ENCODE peak calls at places on chromosomes 5 and 9, in eight cellular contexts. K is HFF-Myc; F is MCF 10A; Z is gastrocnemius medialis; S is progenitor cell of endocrine pancreas; B is CD4-positive, alpha-beta T cell; L is nephron progenitor cell; A is sigmoid colon. V is an unnamed sample.

GRCh38 chr5:3883014-3883413 is 287.4 kb downstream of the IRX1 start:
- DNase-seq in S (no peak), L (no peak), A (no peak), Z (no peak), B (no peak), K (no peak), F (no peak), V (no peak)

GRCh38 chr9:129561594-129562281 is 59.2 kb downstream of the C9orf50 start:
- DNase-seq in Z (no peak), A (peak; percentile 81), S (no peak), F (no peak), K (no peak), L (peak; percentile 43), B (no peak), V (no peak)

GRCh38 chr9:96874201-96874785 is 20.0 kb upstream of the ZNF782 start:
- DNase-seq in Z (peak; percentile 37), B (no peak), K (no peak), A (no peak), S (no peak), L (no peak), F (no peak), V (no peak)

GRCh38 chr9:129143461-129143927 is 32.3 kb downstream of the PTPA start:
- DNase-seq in L (peak; percentile 74), F (peak; percentile 8), A (peak; percentile 86), B (no peak), S (no peak), K (no peak), Z (no peak), V (peak; percentile 88)

GRCh38 chr5:59081693-59082092 is 498.8 kb downstream of the RAB3C start:
- DNase-seq in B (no peak), L (no peak), Z (no peak), F (no peak), A (no peak), K (no peak), S (no peak), V (no peak)

GRCh38 chr5:150081541-150082283 is 4.6 kb downstream of the CSF1R start:
- DNase-seq in Z (peak; percentile 43), B (no peak), A (peak; percentile 80), F (no peak), L (peak; percentile 31), K (peak; percentile 24), S (no peak), V (peak; percentile 79)

GRCh38 chr5:60972225-60972624 is 27.2 kb downstream of the NDUFAF2 start:
- DNase-seq in S (no peak), L (no peak), A (no peak), F (no peak), B (no peak), K (no peak), Z (no peak), V (no peak)

GRCh38 chr9:94269264-94269663 is 10.2 kb downstream of the ZNF169 start:
- DNase-seq in A (no peak), B (no peak), F (no peak), K (no peak), S (no peak), L (no peak), Z (no peak), V (no peak)

GRCh38 chr5:72467421-72467820 is 39.8 kb downstream of the ZNF366 start:
- DNase-seq in F (no peak), A (no peak), Z (no peak), B (no peak), K (no peak), L (no peak), S (no peak), V (no peak)

GRCh38 chr5:149134778-149135169 is 6.5 kb upstream of the ABLIM3 start:
- DNase-seq in Z (no peak), A (no peak), S (no peak), F (no peak), K (no peak), L (no peak), B (no peak), V (no peak)

GRCh38 chr5:144684899-144685298 is 514.2 kb downstream of the KCTD16 start:
- DNase-seq in Z (no peak), L (no peak), B (no peak), S (no peak), F (no peak), K (no peak), A (no peak), V (no peak)

GRCh38 chr9:28899926-28900325 is 1326.6 kb upstream of the C9orf72 start:
- DNase-seq in A (no peak), K (no peak), Z (no peak), L (no peak), S (no peak), F (no peak), B (no peak), V (no peak)

GRCh38 chr9:69004836-69005235 is 9.1 kb downstream of the PRKACG start:
- DNase-seq in L (no peak), F (peak; percentile 64), Z (no peak), K (no peak), A (no peak), B (no peak), S (no peak), V (no peak)

GRCh38 chr5:158180407-158180806 is 321.5 kb upstream of the CLINT1 start:
- DNase-seq in K (no peak), S (no peak), Z (no peak), L (no peak), F (no peak), A (no peak), B (no peak), V (no peak)

GRCh38 chr9:131674425-131675421 is 65.2 kb downstream of the RAPGEF1 start:
- DNase-seq in L (no peak), F (no peak), B (no peak), A (no peak), S (no peak), K (no peak), Z (no peak), V (no peak)

GRCh38 chr9:92807757-92808725 is 43.4 kb upstream of the BICD2 start:
- DNase-seq in S (no peak), A (no peak), B (peak; percentile 31), F (no peak), Z (no peak), L (peak; percentile 38), K (no peak), V (no peak)

GRCh38 chr5:121378559-121379359 is 472.9 kb upstream of the FTMT start:
- DNase-seq in F (no peak), B (no peak), Z (no peak), S (no peak), L (no peak), K (no peak), A (no peak), V (no peak)

GRCh38 chr9:120252248-120252647 is 327.7 kb downstream of the CDK5RAP2 start:
- DNase-seq in Z (no peak), B (no peak), S (no peak), A (no peak), K (no peak), F (peak; percentile 16), L (peak; percentile 26), V (no peak)

GRCh38 chr5:2193142-2193922 is 310.6 kb upstream of the IRX4 start:
- DNase-seq in L (no peak), K (no peak), S (peak; percentile 8), B (no peak), Z (no peak), A (no peak), F (no peak), V (no peak)

GRCh38 chr9:16824545-16825041 is 45.9 kb downstream of the BNC2 start:
- DNase-seq in S (no peak), K (peak; percentile 82), L (no peak), A (no peak), Z (no peak), F (peak; percentile 6), B (no peak), V (no peak)

GRCh38 chr5:10301842-10302610 is 5.7 kb downstream of the CMBL start:
- DNase-seq in A (peak; percentile 84), S (no peak), L (no peak), Z (peak; percentile 91), B (no peak), K (no peak), F (peak; percentile 92), V (peak; percentile 80)

GRCh38 chr9:124797343-124798103 is 20.6 kb downstream of the OLFML2A start:
- DNase-seq in Z (no peak), K (no peak), S (no peak), B (no peak), F (no peak), L (no peak), A (peak; percentile 91), V (no peak)

GRCh38 chr9:124792257-124792975 is 15.5 kb downstream of the OLFML2A start:
- DNase-seq in F (no peak), L (no peak), K (no peak), A (no peak), Z (no peak), B (no peak), S (no peak), V (no peak)

GRCh38 chr9:124792976-124793594 is 16.2 kb downstream of the OLFML2A start:
- DNase-seq in S (no peak), F (peak; percentile 83), Z (peak; percentile 56), B (no peak), A (no peak), K (no peak), L (no peak), V (peak; percentile 75)

GRCh38 chr9:124795881-124796415 is 19.0 kb downstream of the OLFML2A start:
- DNase-seq in Z (no peak), S (no peak), K (no peak), F (no peak), B (no peak), A (no peak), L (no peak), V (no peak)

GRCh38 chr9:124794902-124795491 is 18.1 kb downstream of the OLFML2A start:
- DNase-seq in L (no peak), S (no peak), K (no peak), Z (peak; percentile 60), A (no peak), F (peak; percentile 49), B (no peak), V (peak; percentile 63)
- TF ChIP-seq CTCF in L (no peak), S (peak; percentile 36), K (no peak), Z (peak; percentile 24), A (no peak), F (no peak), B (no peak), V (no peak)

DNA sequence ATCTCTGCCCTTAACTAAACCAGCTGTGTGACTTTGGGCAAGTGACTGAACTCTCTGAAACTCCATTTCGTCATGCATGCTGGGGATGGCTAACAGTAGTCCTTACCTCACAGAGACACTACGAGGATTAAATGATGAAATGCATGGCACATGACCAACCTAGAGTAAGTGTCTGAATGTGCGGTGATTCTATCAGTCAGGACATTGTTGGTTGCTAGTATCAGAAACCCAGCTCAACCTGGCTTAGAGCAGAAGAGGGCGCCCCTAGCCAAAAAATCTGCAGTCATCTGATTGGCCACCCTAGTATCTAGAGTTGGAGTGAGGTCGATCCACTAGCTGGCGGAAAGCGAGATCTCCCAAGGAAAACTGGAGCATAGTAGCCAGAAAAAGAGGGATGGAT is 25.2 kb downstream of the NEURL1B start:
- DNase-seq in B (no peak), F (peak; percentile 36), Z (no peak), A (peak; percentile 63), K (no peak), L (no peak), S (no peak), V (no peak)
- TF ChIP-seq CTCF in B (no peak), F (no peak), Z (no peak), A (no peak), K (no peak), L (no peak), S (no peak), V (no peak)

GRCh38 chr9:35566417-35566816 is 38.6 kb upstream of the TESK1 start:
- DNase-seq in K (no peak), Z (peak; percentile 68), B (no peak), L (no peak), S (no peak), F (no peak), A (no peak), V (peak; percentile 82)
- TF ChIP-seq CTCF in K (no peak), Z (peak; percentile 55), B (no peak), L (no peak), S (no peak), F (no peak), A (no peak), V (no peak)

GRCh38 chr5:132008163-132008473 is 3.3 kb downstream of the ACSL6 start:
- DNase-seq in L (no peak), F (peak; percentile 49), K (no peak), A (peak; percentile 46), Z (no peak), B (no peak), S (no peak), V (no peak)
- TF ChIP-seq CTCF in L (no peak), F (no peak), K (no peak), A (no peak), Z (no peak), B (no peak), S (no peak), V (no peak)